ENCODE peak calls at places on chromosomes 16 and 17, in five cellular contexts. C is lower lobe of right lung, F is mesothelial cell of epicardium, Y is GM23338, H is sigmoid colon. V is an unnamed sample.

GRCh38 chr17:81329279-81329926 is 34.3 kb upstream of the SLC38A10 start:
- DNase-seq in C (peak), F (peak), Y (peak), H (peak), V (peak)

GRCh38 chr17:29160253-29160652 is 19.9 kb downstream of the MYO18A start:
- DNase-seq in C (no peak), F (no peak), Y (no peak), H (no peak), V (no peak)

GRCh38 chr17:42526031-42526444 is 10.0 kb upstream of the NAGLU start:
- DNase-seq in C (no peak), F (no peak), Y (no peak), H (peak), V (no peak)

GRCh38 chr16:21584817-21585216 is 14.6 kb upstream of the METTL9 start:
- DNase-seq in C (no peak), F (no peak), Y (no peak), H (no peak), V (no peak)

GRCh38 chr17:75109407-75110236 is at the start of gene ARMC7:
- DNase-seq in C (peak), F (peak), Y (peak), H (peak), V (peak)

GRCh38 chr16:62913924-62914323 is 877.7 kb upstream of the CDH8 start:
- DNase-seq in C (no peak), F (no peak), Y (no peak), H (no peak), V (no peak)

GRCh38 chr16:64920211-64920610 is 201.7 kb downstream of the CDH11 start:
- DNase-seq in C (no peak), F (no peak), Y (no peak), H (no peak), V (no peak)

GRCh38 chr17:29972277-29972676 is 30.8 kb downstream of the EFCAB5 start:
- DNase-seq in C (no peak), F (no peak), Y (no peak), H (no peak), V (no peak)

GRCh38 chr16:53849585-53849984 is 145.6 kb downstream of the FTO start:
- DNase-seq in C (no peak), F (no peak), Y (no peak), H (no peak), V (no peak)

GRCh38 chr16:52611817-52612673 is 65.1 kb upstream of the TOX3 start:
- DNase-seq in C (no peak), F (no peak), Y (no peak), H (no peak), V (no peak)

GRCh38 chr16:31713945-31714898 is 159.4 kb upstream of the ZNF267 start:
- DNase-seq in C (no peak), F (no peak), Y (peak), H (no peak), V (no peak)

GRCh38 chr16:66523861-66524354 is 26.0 kb downstream of the TK2 start:
- DNase-seq in C (no peak), F (no peak), Y (no peak), H (no peak), V (no peak)

GRCh38 chr17:29393451-29393850 is 3.3 kb downstream of the TAOK1 start:
- DNase-seq in C (no peak), F (no peak), Y (no peak), H (no peak), V (no peak)

GRCh38 chr16:67268136-67268579 is 11.2 kb upstream of the PLEKHG4 start:
- DNase-seq in C (peak), F (no peak), Y (no peak), H (peak), V (no peak)

GRCh38 chr16:81709369-81709900 is 69.7 kb upstream of the PLCG2 start:
- DNase-seq in C (peak), F (no peak), Y (no peak), H (no peak), V (no peak)

GRCh38 chr17:74430706-74431567 is 951 bp upstream of the GPRC5C start:
- DNase-seq in C (peak), F (peak), Y (peak), H (peak), V (peak)

GRCh38 chr16:74472010-74472409 is 50.7 kb upstream of the CLEC18B start:
- DNase-seq in C (no peak), F (no peak), Y (no peak), H (no peak), V (no peak)

GRCh38 chr17:66939461-66940114 is 24.9 kb upstream of the CACNG4 start:
- DNase-seq in C (no peak), F (no peak), Y (no peak), H (peak), V (no peak)
- TF ChIP-seq CTCF in C (no peak), F (no peak), Y (no peak), H (no peak), V (no peak)

GRCh38 chr17:77010667-77011066 is 130.1 kb upstream of the SEC14L1 start:
- DNase-seq in C (no peak), F (no peak), Y (no peak), H (no peak), V (no peak)

GRCh38 chr17:77009877-77010276 is 130.9 kb upstream of the SEC14L1 start:
- DNase-seq in C (no peak), F (no peak), Y (no peak), H (no peak), V (no peak)

DNA sequence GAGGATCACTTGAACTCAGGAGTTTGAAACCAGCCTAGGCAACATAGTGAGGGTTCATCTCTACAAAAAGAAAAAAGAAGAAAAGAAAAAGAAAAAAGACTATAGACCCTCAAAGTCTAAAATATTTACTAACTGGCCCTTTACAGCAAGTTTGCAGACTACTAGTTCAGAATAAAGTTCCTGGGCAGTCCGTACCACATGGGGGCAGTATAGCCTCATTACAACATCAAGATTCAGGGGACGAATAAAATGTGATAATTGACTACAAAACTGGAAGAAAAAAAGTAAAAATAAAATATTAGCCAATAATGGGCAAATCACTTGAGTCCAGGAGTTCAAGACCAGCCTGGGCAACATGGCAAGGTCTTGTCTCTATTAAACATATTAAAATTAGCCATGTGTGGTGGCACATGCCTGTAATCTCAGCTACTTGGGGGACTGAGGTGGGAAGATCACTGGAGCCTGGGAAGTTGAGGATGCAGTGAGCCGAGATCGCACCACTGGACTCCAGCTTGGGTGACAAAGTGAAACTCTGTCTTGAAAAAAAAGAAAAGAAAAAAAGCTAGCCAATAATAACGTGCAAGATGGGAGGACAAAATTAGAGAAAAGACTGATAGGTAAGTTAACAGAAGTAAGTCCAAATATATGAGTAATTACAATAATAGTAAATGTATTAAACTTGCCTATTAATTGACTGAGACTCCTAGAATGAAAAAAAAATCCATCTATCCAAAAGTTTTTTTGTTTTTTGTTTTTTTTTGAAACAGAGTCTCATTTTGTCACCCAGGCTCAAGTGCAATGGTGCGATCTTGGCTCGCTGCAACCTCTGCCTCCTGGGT is 129.4 kb upstream of the SEC14L1 start:
- DNase-seq in C (peak), F (no peak), Y (peak), H (no peak), V (no peak)
- TF ChIP-seq CTCF in C (peak), F (peak), Y (peak), H (no peak), V (peak)

DNA sequence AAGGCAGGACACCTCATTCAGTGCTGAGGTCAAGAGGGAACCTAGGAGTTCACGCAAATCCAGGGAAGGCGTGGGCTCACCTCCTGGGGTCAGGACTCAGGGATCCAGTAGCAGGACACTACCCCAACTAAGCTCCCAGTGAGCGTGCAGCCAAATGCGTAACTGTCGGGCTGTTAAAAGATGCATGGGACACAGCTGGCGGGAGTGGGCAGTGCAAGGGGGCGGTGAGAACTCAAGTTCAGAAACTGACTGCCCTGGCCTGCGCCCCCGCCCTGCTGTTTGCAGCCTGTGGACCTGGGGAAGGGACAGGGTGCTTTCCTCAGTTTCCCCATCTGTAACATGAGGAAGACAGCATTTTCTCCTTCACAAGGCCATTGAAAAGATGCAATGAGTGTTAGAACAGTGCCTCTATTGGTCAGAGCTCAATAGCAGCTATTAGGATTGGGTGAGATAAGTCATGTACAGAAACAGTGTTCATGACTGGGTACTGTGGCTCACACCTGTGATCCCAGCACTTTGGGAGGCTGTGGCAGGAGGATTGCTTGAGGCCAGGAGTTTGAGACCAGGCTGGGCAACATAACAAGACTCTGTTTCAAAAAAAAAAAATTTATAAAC is 20.2 kb downstream of the CDIPT start:
- DNase-seq in C (no peak), F (no peak), Y (no peak), H (no peak), V (no peak)
- TF ChIP-seq CTCF in C (no peak), F (no peak), Y (peak), H (no peak), V (no peak)

DNA sequence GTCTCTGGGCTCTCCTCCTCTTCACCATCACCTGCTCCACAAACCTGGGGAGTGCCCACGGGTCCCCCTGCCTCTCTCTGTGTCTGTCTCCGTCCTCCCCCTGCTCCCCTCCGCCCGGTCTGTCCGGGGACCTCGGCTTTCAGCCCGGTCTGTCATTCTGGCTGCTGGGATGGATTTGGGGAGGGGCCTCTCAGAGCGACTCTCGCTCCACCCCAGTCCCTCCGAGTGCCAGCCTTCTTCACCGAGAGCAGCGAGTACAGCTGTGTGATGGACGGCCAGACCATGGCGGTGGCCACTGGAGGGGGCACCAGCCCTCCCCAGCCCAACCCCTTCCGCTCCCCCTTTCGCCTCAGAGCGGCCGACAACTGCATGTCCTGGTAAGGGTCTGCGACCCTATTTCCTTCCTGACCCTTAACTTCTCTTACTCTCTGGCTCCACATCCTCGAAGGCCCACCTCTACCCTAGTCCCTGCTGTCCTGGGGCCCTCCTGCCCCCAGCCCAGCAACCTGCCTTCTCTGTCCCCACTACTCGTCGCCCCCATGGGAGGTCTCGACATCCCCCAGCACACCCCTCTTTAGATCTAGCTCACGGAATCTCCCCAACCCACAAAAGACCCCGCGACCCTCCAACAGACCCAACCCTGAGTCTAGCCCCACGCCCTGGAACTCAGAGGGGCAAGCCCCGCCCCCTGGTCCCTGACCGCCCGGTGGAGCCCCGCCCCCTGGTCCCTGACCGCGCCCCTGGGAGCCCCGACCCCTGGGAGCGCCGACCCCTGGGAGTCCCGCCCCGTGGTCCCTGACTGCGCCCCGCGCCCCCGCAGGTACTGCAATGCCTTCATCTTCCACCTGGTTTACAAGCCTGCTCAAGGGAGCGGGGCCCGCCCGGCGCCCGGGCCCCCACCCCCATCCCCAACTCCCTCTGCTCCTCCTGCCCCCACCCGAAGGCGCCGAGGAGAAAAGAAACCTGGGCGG is 5.6 kb upstream of the CXCL16 start:
- DNase-seq in C (peak), F (no peak), Y (peak), H (no peak), V (no peak)
- TF ChIP-seq CTCF in C (no peak), F (no peak), Y (peak), H (no peak), V (no peak)

GRCh38 chr17:46192484-46193245 is 564 bp downstream of the KANSL1 start:
- DNase-seq in C (peak), F (peak), Y (peak), H (peak), V (peak)

GRCh38 chr17:46193246-46193625 is at the start of gene KANSL1:
- DNase-seq in C (peak), F (peak), Y (peak), H (peak), V (peak)

GRCh38 chr17:46194393-46195216 is 1.4 kb upstream of the KANSL1 start:
- DNase-seq in C (no peak), F (no peak), Y (peak), H (no peak), V (no peak)

GRCh38 chr17:46195217-46195855 is 2.1 kb upstream of the KANSL1 start:
- DNase-seq in C (no peak), F (no peak), Y (no peak), H (no peak), V (no peak)

GRCh38 chr17:46193626-46194392 is 580 bp upstream of the KANSL1 start:
- DNase-seq in C (peak), F (peak), Y (peak), H (peak), V (peak)
- TF ChIP-seq CTCF in C (no peak), F (peak), Y (no peak), H (no peak), V (peak)

DNA sequence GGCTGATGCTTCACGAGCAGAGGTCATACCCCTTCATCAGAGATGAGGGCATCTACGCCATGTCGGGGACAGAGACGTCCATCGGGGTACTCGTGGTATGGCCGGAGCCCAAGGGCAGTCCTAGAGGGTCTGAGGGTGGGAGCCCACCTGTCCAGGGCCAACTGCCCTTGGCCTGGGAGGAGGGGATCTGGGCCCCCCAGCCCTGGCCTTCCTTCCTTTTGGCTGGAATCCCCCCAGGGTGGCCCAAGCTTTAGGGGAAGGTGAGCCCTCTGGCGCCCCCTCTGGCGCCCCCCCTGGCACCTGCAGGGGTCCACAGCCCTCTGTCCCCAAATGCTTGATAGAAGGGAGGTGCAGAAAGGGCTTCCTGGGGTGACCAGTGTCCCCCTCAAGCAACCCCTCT is 69.3 kb downstream of the SCNN1B start:
- DNase-seq in C (no peak), F (no peak), Y (peak), H (no peak), V (no peak)
- TF ChIP-seq CTCF in C (no peak), F (no peak), Y (peak), H (no peak), V (no peak)

GRCh38 chr17:6713130-6713917 is at the start of gene SLC13A5:
- DNase-seq in C (no peak), F (peak), Y (peak), H (no peak), V (no peak)
- TF ChIP-seq CTCF in C (peak), F (no peak), Y (peak), H (no peak), V (peak)

DNA sequence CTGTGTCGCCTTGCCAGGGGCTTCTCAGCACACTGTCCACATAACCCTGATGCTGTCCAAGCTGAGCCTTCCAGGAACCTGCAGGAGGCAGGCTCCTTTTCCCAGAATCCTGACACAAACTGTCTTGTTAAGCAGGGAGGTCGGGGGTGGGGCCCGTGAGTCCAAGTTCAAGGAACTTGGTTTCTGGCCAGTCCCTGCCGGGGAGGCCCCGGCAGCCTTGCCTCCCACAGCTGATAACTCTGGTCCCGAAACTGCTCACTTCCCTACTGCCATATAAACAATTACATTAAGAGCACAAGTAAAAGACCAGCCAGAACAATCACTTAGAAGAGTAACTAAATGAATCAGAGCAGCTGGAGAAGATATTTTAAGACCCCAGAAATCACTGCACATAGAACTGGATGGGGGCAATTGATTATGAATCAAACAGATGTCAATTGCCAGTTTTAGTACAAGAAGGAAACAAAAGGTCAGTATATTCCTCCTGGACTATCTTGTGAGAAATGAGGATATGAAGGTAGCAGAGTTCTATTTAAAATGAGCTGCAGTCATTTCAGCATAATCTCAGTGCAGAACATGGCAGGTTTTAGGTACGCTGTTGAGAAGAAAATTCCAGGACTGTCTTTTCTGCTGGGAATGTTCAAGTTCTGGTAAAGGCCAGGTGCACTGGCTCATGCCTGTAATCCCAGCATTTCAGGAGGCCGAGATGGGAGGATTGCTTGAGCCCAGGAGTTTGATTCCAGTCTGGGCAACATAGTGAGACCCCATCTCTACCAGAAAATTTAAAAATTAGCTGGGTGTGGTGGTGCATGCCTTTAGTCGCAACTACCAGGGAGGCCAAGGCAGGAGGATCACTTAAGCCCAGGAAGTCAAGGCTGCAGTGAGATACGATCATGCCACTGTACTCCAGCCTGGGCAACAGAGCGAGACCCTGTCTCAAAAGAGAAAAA is 169.8 kb downstream of the PITPNC1 start:
- DNase-seq in C (peak), F (no peak), Y (peak), H (peak), V (no peak)
- TF ChIP-seq CTCF in C (no peak), F (no peak), Y (no peak), H (no peak), V (no peak)

V was measured in type B pancreatic cell.